ENCODE peak calls at places on chromosomes 11 and 22, in six cellular contexts. One of them, this sample, is unnamed.

GRCh38 chr22:19776433-19777031 is 16.0 kb downstream of the TBX1 start:
- DNase-seq in uterus: no peak
- DNase-seq in EL: no peak
- DNase-seq in left kidney: no peak
- DNase-seq in DMS53: peak
- DNase-seq in iPS-NIHi11: no peak
- DNase-seq in this sample: peak

GRCh38 chr22:31764785-31765184 is 11.0 kb downstream of the DEPDC5 start:
- DNase-seq in uterus: no peak
- DNase-seq in EL: no peak
- DNase-seq in left kidney: no peak
- DNase-seq in DMS53: no peak
- DNase-seq in iPS-NIHi11: no peak
- DNase-seq in this sample: no peak

GRCh38 chr22:23841736-23842404 is 3.1 kb upstream of the DERL3 start:
- DNase-seq in uterus: no peak
- DNase-seq in EL: no peak
- DNase-seq in left kidney: peak
- DNase-seq in DMS53: no peak
- DNase-seq in iPS-NIHi11: no peak
- DNase-seq in this sample: no peak

GRCh38 chr22:50319503-50319951 is 7.3 kb downstream of the DENND6B start:
- DNase-seq in uterus: no peak
- DNase-seq in EL: no peak
- DNase-seq in left kidney: no peak
- DNase-seq in DMS53: no peak
- DNase-seq in iPS-NIHi11: peak
- DNase-seq in this sample: no peak

GRCh38 chr22:26893034-26893710 is 235.8 kb downstream of the MIAT start:
- DNase-seq in uterus: no peak
- DNase-seq in EL: no peak
- DNase-seq in left kidney: peak
- DNase-seq in DMS53: peak
- DNase-seq in iPS-NIHi11: no peak
- DNase-seq in this sample: no peak

GRCh38 chr11:78633516-78634310 is 59.0 kb upstream of the NARS2 start:
- DNase-seq in uterus: no peak
- DNase-seq in EL: no peak
- DNase-seq in left kidney: no peak
- DNase-seq in DMS53: no peak
- DNase-seq in iPS-NIHi11: no peak
- DNase-seq in this sample: no peak

GRCh38 chr11:75239551-75240290 is 853 bp upstream of the TPBGL start:
- DNase-seq in uterus: peak
- DNase-seq in EL: no peak
- DNase-seq in left kidney: no peak
- DNase-seq in DMS53: no peak
- DNase-seq in iPS-NIHi11: no peak
- DNase-seq in this sample: no peak

GRCh38 chr11:61267437-61267841 is 26.5 kb downstream of the PGA5 start:
- DNase-seq in uterus: no peak
- DNase-seq in EL: no peak
- DNase-seq in left kidney: no peak
- DNase-seq in DMS53: no peak
- DNase-seq in iPS-NIHi11: no peak
- DNase-seq in this sample: no peak

GRCh38 chr22:49976439-49977175 is 16.0 kb downstream of the PIM3 start:
- DNase-seq in uterus: no peak
- DNase-seq in EL: no peak
- DNase-seq in left kidney: no peak
- DNase-seq in DMS53: no peak
- DNase-seq in iPS-NIHi11: peak
- DNase-seq in this sample: no peak

GRCh38 chr11:11806586-11806985 is 35.2 kb upstream of the USP47 start:
- DNase-seq in uterus: no peak
- DNase-seq in EL: no peak
- DNase-seq in left kidney: no peak
- DNase-seq in DMS53: no peak
- DNase-seq in iPS-NIHi11: no peak
- DNase-seq in this sample: no peak

GRCh38 chr11:45429719-45430118 is 143.6 kb upstream of the SYT13 start:
- DNase-seq in uterus: no peak
- DNase-seq in EL: no peak
- DNase-seq in left kidney: no peak
- DNase-seq in DMS53: no peak
- DNase-seq in iPS-NIHi11: no peak
- DNase-seq in this sample: no peak

GRCh38 chr22:25824828-25825474 is 83.0 kb downstream of the MYO18B start:
- DNase-seq in uterus: no peak
- DNase-seq in EL: no peak
- DNase-seq in left kidney: peak
- DNase-seq in DMS53: no peak
- DNase-seq in iPS-NIHi11: no peak
- DNase-seq in this sample: no peak

GRCh38 chr11:118434123-118434552 is 2.2 kb upstream of the KMT2A start:
- DNase-seq in uterus: no peak
- DNase-seq in EL: no peak
- DNase-seq in left kidney: no peak
- DNase-seq in DMS53: no peak
- DNase-seq in iPS-NIHi11: no peak
- DNase-seq in this sample: no peak

GRCh38 chr11:25859776-25860175 is 472.2 kb upstream of the ANO3 start:
- DNase-seq in uterus: no peak
- DNase-seq in EL: no peak
- DNase-seq in left kidney: no peak
- DNase-seq in DMS53: no peak
- DNase-seq in iPS-NIHi11: no peak
- DNase-seq in this sample: no peak

This sample was measured in WTC11.